ENCODE peak calls at places on chromosomes 7 and 10, in four cellular contexts. One of them, this sample, is unnamed.

GRCh38 chr10:125871341-125871740 is 9.8 kb downstream of the DHX32 start:
- DNase-seq in NCI-H226: no peak
- DNase-seq in mesendoderm: no peak
- DNase-seq in A549: no peak
- DNase-seq in this sample: no peak

GRCh38 chr7:142301923-142302550 is 44.2 kb upstream of the PRSS58 start:
- DNase-seq in NCI-H226: no peak
- DNase-seq in mesendoderm: peak
- DNase-seq in A549: no peak
- DNase-seq in this sample: no peak

GRCh38 chr7:100629117-100629711 is 12.1 kb downstream of the TFR2 start:
- DNase-seq in NCI-H226: no peak
- DNase-seq in mesendoderm: peak
- DNase-seq in A549: peak
- DNase-seq in this sample: no peak

GRCh38 chr10:117533507-117534281 is 8.9 kb upstream of the EMX2 start:
- DNase-seq in NCI-H226: no peak
- DNase-seq in mesendoderm: peak
- DNase-seq in A549: no peak
- DNase-seq in this sample: no peak

GRCh38 chr7:127798023-127798422 is 146.0 kb downstream of the SND1 start:
- DNase-seq in NCI-H226: no peak
- DNase-seq in mesendoderm: no peak
- DNase-seq in A549: no peak
- DNase-seq in this sample: no peak

GRCh38 chr7:151704284-151704968 is 172.5 kb downstream of the PRKAG2 start:
- DNase-seq in NCI-H226: no peak
- DNase-seq in mesendoderm: no peak
- DNase-seq in A549: no peak
- DNase-seq in this sample: no peak

GRCh38 chr10:48199580-48200377 is 74.7 kb downstream of the FRMPD2 start:
- DNase-seq in NCI-H226: no peak
- DNase-seq in mesendoderm: no peak
- DNase-seq in A549: no peak
- DNase-seq in this sample: peak

GRCh38 chr7:8274589-8274988 is 12.6 kb upstream of the ICA1 start:
- DNase-seq in NCI-H226: peak
- DNase-seq in mesendoderm: no peak
- DNase-seq in A549: no peak
- DNase-seq in this sample: no peak

GRCh38 chr10:127161482-127161881 is 34.9 kb downstream of the INSYN2A start:
- DNase-seq in NCI-H226: no peak
- DNase-seq in mesendoderm: no peak
- DNase-seq in A549: no peak
- DNase-seq in this sample: no peak

GRCh38 chr7:46953008-46953407 is 628.9 kb downstream of the TNS3 start:
- DNase-seq in NCI-H226: no peak
- DNase-seq in mesendoderm: no peak
- DNase-seq in A549: no peak
- DNase-seq in this sample: no peak

GRCh38 chr10:59388577-59388976 is 26.2 kb upstream of the FAM13C start:
- DNase-seq in NCI-H226: no peak
- DNase-seq in mesendoderm: peak
- DNase-seq in A549: no peak
- DNase-seq in this sample: no peak

GRCh38 chr10:69757553-69758309 is 44.0 kb upstream of the COL13A1 start:
- DNase-seq in NCI-H226: peak
- DNase-seq in mesendoderm: no peak
- DNase-seq in A549: no peak
- DNase-seq in this sample: no peak